ENCODE peak calls at places on chromosomes 3 and 15, in eight cellular contexts. J is mesothelial cell of epicardium, U is HFF-Myc, S is HL-60, W is Panc1, K is kidney, H is epithelial cell of esophagus, X is AG09309. I is an unnamed sample.

GRCh38 chr3:60055765-60056164 is 1005.9 kb upstream of the CFAP20DC start:
- DNase-seq in J (no peak), U (no peak), K (no peak), H (peak), S (no peak), W (no peak), X (no peak), I (no peak)

GRCh38 chr3:125512135-125512920 is 7.7 kb downstream of the SNX4 start:
- DNase-seq in J (no peak), U (no peak), H (peak), K (no peak), S (no peak), W (no peak), X (no peak), I (no peak)

GRCh38 chr3:152050782-152051405 is 177.5 kb downstream of the SUCNR1 start:
- DNase-seq in J (no peak), X (no peak), S (no peak), U (no peak), W (no peak), H (no peak), K (no peak), I (no peak)

GRCh38 chr15:92205255-92205739 is 188.4 kb upstream of the ST8SIA2 start:
- DNase-seq in K (no peak), X (no peak), S (no peak), H (peak), U (no peak), W (no peak), J (no peak), I (no peak)

GRCh38 chr3:36484386-36484785 is 104.1 kb downstream of the STAC start:
- DNase-seq in S (no peak), J (no peak), U (no peak), X (no peak), W (no peak), K (no peak), H (no peak), I (no peak)

GRCh38 chr15:70587896-70588567 is 175.3 kb downstream of the UACA start:
- DNase-seq in W (no peak), H (no peak), X (no peak), U (no peak), J (peak), S (no peak), K (no peak), I (no peak)

GRCh38 chr3:135992072-135992471 is 26.5 kb downstream of the PPP2R3A start:
- DNase-seq in H (peak), J (no peak), S (no peak), W (peak), K (no peak), U (peak), X (peak), I (peak)

GRCh38 chr15:77028451-77029165 is 33.7 kb downstream of the PSTPIP1 start:
- DNase-seq in W (no peak), X (no peak), S (no peak), U (no peak), H (no peak), K (peak), J (peak), I (no peak)

DNA sequence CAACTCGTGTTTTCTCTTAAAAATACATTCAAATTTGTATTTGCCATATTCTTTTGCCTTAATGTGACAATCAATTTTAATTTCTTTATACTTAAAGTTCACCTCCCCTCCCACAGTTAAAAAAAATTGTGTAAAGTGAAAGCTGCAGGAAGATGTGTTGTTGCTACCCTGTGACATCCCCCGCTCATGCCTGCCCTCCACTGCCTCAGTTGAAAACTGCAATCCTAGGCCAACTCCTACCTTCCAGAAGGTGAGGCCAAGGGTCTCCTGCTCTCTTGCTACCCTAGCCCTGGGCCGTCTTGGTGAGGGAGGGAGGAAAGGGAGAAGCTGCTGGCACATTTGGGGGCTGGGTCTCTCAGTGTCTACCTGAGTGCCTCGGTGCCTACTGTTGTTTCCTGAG is 57.0 kb upstream of the CMTM7 start:
- DNase-seq in S (no peak), H (peak), X (no peak), W (no peak), J (no peak), U (no peak), K (no peak), I (no peak)
- TF ChIP-seq CTCF in S (peak), H (peak), X (peak), W (peak), J (no peak), U (peak), K (peak), I (no peak)

GRCh38 chr3:194592798-194593752 is 40.1 kb downstream of the TMEM44 start:
- DNase-seq in H (peak), X (peak), J (no peak), S (no peak), U (peak), K (no peak), W (peak), I (peak)
- TF ChIP-seq CTCF in H (peak), X (peak), J (no peak), S (no peak), U (no peak), K (no peak), W (no peak), I (peak)

GRCh38 chr3:28290863-28291300 is 49.5 kb downstream of the CMC1 start:
- DNase-seq in S (no peak), U (no peak), J (no peak), K (no peak), X (no peak), H (no peak), W (no peak), I (no peak)

GRCh38 chr3:28287046-28287445 is 45.6 kb downstream of the CMC1 start:
- DNase-seq in W (no peak), U (no peak), H (no peak), X (no peak), S (no peak), K (no peak), J (no peak), I (no peak)

GRCh38 chr3:28291577-28291976 is 50.2 kb downstream of the CMC1 start:
- DNase-seq in S (no peak), W (no peak), H (no peak), U (no peak), J (no peak), X (no peak), K (no peak), I (no peak)

GRCh38 chr3:28286595-28286994 is 45.2 kb downstream of the CMC1 start:
- DNase-seq in H (peak), J (no peak), W (peak), K (no peak), X (peak), U (no peak), S (no peak), I (peak)
- TF ChIP-seq CTCF in H (peak), J (peak), W (peak), K (peak), X (peak), U (peak), S (peak), I (peak)

GRCh38 chr15:38724827-38725226 is 160.2 kb upstream of the RASGRP1 start:
- DNase-seq in H (no peak), U (no peak), X (no peak), S (no peak), K (no peak), W (no peak), J (no peak), I (no peak)
- TF ChIP-seq CTCF in H (no peak), U (no peak), X (no peak), S (no peak), K (no peak), W (peak), J (no peak), I (no peak)

GRCh38 chr3:107289354-107289753 is 87.9 kb upstream of the CCDC54 start:
- DNase-seq in J (no peak), W (no peak), H (no peak), K (no peak), U (no peak), S (no peak), X (no peak), I (no peak)

GRCh38 chr3:107283948-107284347 is 93.3 kb upstream of the CCDC54 start:
- DNase-seq in U (no peak), H (peak), W (no peak), X (no peak), S (no peak), K (no peak), J (no peak), I (no peak)

GRCh38 chr3:107284570-107284969 is 92.7 kb upstream of the CCDC54 start:
- DNase-seq in J (no peak), S (no peak), W (no peak), H (peak), X (no peak), U (no peak), K (no peak), I (no peak)

DNA sequence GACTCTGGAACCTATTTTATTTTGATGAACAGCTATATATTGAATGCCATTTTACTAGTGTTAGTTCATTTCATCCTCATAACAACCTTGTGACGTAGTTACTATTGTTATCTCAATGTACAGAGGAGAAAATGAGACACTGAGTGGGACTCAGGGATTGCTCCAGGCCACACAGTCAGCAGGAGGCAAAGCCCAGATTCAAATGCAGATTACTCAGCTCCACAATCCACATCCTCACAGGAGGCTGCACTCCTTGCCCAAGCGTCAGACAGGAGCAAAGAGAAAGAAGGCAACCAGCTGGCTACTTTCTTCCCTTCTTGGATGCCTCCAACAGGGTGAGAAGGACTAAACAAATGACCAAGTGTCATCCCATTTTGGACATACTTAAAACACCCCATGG is 92.0 kb upstream of the CCDC54 start:
- DNase-seq in X (no peak), S (no peak), H (peak), J (no peak), K (no peak), U (no peak), W (no peak), I (no peak)
- TF ChIP-seq CTCF in X (no peak), S (no peak), H (no peak), J (no peak), K (no peak), U (no peak), W (no peak), I (no peak)

DNA sequence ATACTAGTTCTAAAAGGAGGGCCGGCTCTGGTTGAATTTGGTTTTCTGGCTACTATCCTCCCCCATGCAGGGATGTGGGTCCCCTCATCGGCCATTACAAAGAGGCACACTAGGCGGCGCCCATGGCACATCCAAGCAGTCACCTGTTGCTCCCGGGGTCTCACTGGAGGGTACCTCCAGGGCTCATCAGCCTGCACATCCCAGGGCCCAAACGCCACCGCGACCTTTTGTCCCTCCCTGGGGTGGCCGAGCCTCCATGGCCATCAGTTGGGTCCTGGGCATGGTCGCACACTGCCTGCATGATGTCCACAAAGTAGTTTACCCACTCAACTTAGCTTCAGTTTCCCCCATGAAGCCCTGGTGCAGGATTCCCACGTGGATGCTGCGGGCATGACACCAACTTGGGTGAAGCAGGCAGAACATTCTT is 28.3 kb downstream of the IDH3A start:
- DNase-seq in U (peak), H (peak), X (no peak), K (no peak), J (peak), W (peak), S (peak), I (no peak)
- TF ChIP-seq CTCF in U (peak), H (peak), X (peak), K (peak), J (peak), W (peak), S (peak), I (peak)

GRCh38 chr3:111617912-111618601 is 22.9 kb upstream of the ZBED2 start:
- DNase-seq in X (no peak), W (no peak), K (no peak), U (no peak), S (no peak), J (no peak), H (peak), I (no peak)

GRCh38 chr3:111615880-111616279 is 20.7 kb upstream of the ZBED2 start:
- DNase-seq in K (no peak), S (no peak), J (no peak), X (no peak), U (no peak), W (no peak), H (no peak), I (no peak)

GRCh38 chr3:111617406-111617805 is 22.3 kb upstream of the ZBED2 start:
- DNase-seq in J (no peak), H (no peak), X (no peak), W (no peak), U (no peak), K (no peak), S (no peak), I (no peak)

GRCh38 chr3:111618945-111619344 is 23.8 kb upstream of the ZBED2 start:
- DNase-seq in K (no peak), X (no peak), J (no peak), W (no peak), S (no peak), U (no peak), H (no peak), I (no peak)

DNA sequence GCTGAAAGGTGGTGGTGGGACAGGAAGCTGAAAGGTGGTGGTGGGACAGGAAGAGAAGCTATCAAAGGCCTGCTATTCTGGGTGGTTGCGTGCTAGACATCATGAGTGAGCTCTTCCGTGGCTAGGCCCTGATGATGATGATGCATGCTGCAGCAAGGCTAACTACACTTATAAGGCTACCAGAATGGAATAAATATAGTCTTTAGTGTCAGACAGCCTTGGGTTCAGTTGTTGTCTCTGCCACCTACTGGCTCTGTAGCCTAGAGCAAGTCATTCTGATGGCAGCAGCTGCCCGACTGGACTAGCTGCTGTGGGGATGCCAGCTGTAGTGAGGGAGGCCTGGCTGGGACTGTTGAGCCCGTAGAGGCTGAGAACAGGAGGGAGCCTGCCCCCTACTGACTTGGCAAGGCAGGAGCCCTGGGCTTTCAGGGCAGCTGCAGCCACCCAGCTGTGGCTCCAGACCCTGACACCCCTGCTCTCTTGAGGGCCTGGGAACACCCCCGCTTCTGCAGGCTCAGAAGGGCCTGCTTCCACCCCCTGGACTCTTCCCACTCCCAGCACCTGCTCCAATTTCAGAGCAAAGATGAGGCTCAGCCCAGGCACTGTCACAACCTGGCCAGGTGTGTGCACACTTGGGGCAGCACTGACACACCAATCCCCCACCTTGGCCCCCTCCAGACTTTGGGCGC is 21.4 kb upstream of the ZBED2 start:
- DNase-seq in S (no peak), K (peak), X (no peak), H (peak), J (no peak), U (no peak), W (no peak), I (no peak)
- TF ChIP-seq CTCF in S (no peak), K (no peak), X (peak), H (peak), J (no peak), U (no peak), W (no peak), I (no peak)

DNA sequence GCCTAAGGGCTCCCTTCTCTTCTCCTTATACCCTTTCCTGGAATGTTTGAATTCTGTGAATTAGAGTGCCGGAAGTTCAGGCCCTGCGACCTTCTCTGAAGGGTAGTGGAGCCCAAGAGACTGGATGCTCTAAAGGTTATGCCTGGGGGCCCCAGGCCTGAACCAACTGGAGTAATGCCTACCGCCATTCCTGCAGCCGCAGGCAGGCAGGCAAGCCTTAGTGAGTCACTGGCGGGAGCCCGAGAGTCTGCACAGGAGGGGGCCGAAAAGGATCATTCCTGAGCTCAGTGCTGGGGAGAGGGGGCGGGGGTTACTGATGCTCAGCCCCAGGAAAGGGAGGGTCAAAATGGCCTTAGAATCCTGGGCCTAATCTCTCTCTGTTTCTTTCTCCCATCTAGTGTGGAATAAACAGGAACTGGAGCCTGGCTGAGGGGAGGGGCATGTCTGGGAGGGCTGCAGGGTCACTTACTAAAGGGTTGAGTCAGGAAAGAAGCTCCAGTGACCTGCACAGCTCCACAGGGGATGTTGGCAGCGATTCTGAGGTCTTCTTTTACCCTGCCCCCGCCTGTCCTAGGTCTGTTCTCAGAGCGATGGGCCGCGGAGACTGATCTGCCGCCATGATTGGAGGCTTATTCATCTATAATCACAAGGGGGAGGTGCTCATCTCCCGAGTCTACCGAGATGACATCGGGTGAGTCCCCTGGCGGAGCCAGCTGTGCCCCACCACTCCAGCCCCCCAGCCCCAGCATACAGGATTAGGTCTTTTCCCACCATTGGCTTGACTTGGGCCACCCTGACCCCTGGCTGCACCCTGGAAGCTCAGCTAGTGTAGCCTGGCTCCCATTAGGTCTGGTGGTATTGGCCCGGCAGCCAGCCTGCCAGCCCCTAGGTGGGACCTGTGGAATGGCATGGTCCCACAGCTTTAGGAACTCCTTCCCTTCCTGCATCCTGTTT is 2.0 kb downstream of the AP2M1 start:
- DNase-seq in U (peak), X (peak), K (peak), W (no peak), H (peak), J (peak), S (peak), I (peak)
- TF ChIP-seq CTCF in U (no peak), X (no peak), K (no peak), W (no peak), H (no peak), J (no peak), S (no peak), I (no peak)

DNA sequence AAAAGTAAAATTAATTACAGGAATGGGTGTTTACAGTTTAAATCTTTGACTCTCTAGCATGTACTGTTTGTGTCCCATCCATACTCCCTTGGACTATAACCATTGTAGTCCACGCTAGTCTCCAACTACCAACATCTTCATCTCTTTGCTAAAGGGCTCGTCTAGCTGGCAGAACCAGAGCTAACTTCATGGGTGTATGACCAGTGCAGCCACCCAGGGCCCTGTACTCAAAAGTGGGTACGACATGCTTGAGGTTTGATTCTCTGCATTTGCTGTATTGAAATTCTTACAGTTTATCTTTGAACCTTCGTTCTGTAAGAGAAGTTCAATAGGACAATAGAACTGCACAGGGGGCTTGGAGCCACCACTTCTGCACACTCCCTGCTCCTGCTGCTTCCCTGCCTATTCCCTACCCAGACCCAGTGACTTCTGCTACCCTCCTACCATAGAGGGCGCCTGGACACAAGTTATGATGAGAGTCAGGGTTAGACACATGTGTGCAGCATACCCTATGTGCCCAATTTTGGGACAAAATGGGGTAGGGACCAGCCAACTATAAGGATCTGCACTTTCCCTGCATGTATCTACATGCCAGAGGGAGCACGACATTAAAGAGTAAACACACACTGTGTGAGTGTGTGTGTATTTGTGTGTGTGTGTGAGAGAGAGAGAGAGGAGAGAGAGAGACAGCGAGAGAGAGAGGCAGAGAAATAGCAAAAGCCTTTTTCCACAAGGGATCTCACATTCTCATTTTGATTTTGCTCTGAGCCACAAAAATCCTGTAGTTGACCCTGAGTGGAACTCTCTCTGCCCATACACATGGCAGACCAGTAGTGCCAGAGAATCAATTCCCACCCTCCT is 59.0 kb upstream of the NECTIN3 start:
- DNase-seq in W (no peak), X (no peak), J (no peak), H (peak), U (no peak), S (no peak), K (no peak), I (no peak)
- TF ChIP-seq CTCF in W (no peak), X (peak), J (no peak), H (peak), U (peak), S (no peak), K (peak), I (no peak)

I was measured in AG09319.